ENCODE peak calls at places on chromosomes 13 and 19, in six cellular contexts. Z, W, D, R, P and Q are unnamed samples.

GRCh38 chr19:14563989-14564650 is 7.7 kb downstream of the NDUFB7 start:
- DNase-seq in P (peak), Z (peak), W (no peak), D (no peak), R (no peak), Q (no peak)

GRCh38 chr19:54188224-54188871 is 1.0 kb downstream of the MBOAT7 start:
- DNase-seq in W (peak), Z (peak), D (peak), P (peak), R (peak), Q (no peak)

GRCh38 chr19:42634409-42635232 is 39.9 kb upstream of the CEACAM8 start:
- DNase-seq in Z (peak), R (no peak), W (no peak), P (peak), D (peak), Q (peak)

GRCh38 chr13:36088001-36088400 is 43.2 kb downstream of the DCLK1 start:
- DNase-seq in Z (no peak), P (no peak), W (no peak), R (no peak), D (no peak), Q (no peak)

GRCh38 chr13:20439261-20439660 is 86.4 kb downstream of the CRYL1 start:
- DNase-seq in Z (no peak), D (no peak), R (no peak), W (no peak), P (no peak), Q (no peak)

GRCh38 chr13:96816261-96816660 is 178.0 kb downstream of the OXGR1 start:
- DNase-seq in Z (no peak), W (no peak), P (peak), D (no peak), R (peak), Q (no peak)

GRCh38 chr19:30060872-30061556 is 119.0 kb downstream of the URI1 start:
- DNase-seq in D (peak), W (no peak), R (no peak), P (no peak), Z (no peak), Q (no peak)

GRCh38 chr13:71663431-71663830 is 203.6 kb downstream of the DACH1 start:
- DNase-seq in P (no peak), D (no peak), R (no peak), W (no peak), Z (no peak), Q (no peak)